ENCODE peak calls at places on chromosome 2, in four cellular contexts. W is MM.1S, P is stromal cell of bone marrow, D is NCI-H2171. Y is an unnamed sample.

GRCh38 chr2:69559696-69560482 is 83.7 kb downstream of the AAK1 start:
- DNase-seq in W (peak; percentile 66), P (peak; percentile 47), D (no peak), Y (no peak)

GRCh38 chr2:49069829-49070228 is 84.5 kb downstream of the FSHR start:
- DNase-seq in W (no peak), P (no peak), D (no peak), Y (no peak)

GRCh38 chr2:240131941-240132650 is 4.0 kb downstream of the COPS9 start:
- DNase-seq in W (no peak), P (no peak), D (no peak), Y (no peak)

GRCh38 chr2:26540977-26541376 is 63.1 kb upstream of the OTOF start:
- DNase-seq in W (no peak), P (no peak), D (no peak), Y (no peak)

GRCh38 chr2:237861875-237862527 is 2.6 kb downstream of the RAMP1 start:
- DNase-seq in W (no peak), P (no peak), D (no peak), Y (no peak)

GRCh38 chr2:201233192-201234166 is 26.9 kb upstream of the CASP8 start:
- DNase-seq in W (peak; percentile 97), P (no peak), D (peak; percentile 31), Y (no peak)

GRCh38 chr2:162317910-162318279 is 589 bp downstream of the IFIH1 start:
- DNase-seq in W (peak; percentile 39), P (no peak), D (no peak), Y (no peak)

GRCh38 chr2:209591021-209591420 is 167.2 kb downstream of the MAP2 start:
- DNase-seq in W (no peak), P (no peak), D (no peak), Y (no peak)

GRCh38 chr2:54806975-54807374 is 83.5 kb downstream of the EML6 start:
- DNase-seq in W (no peak), P (no peak), D (no peak), Y (no peak)

Y was measured in AG09319.